ENCODE peak calls at places on chromosomes 7 and 10, in five cellular contexts. R, P, F, L and U are unnamed samples.

GRCh38 chr7:117766915-117767314 is 106.3 kb downstream of the CTTNBP2 start:
- DNase-seq in R (no peak), P (no peak), F (no peak), L (no peak), U (no peak)

GRCh38 chr7:69412331-69413146 is 185.7 kb upstream of the AUTS2 start:
- DNase-seq in R (peak), P (no peak), F (no peak), L (peak), U (no peak)

GRCh38 chr10:27383595-27384542 is 120.2 kb upstream of the RAB18 start:
- DNase-seq in R (no peak), P (no peak), F (no peak), L (no peak), U (no peak)

GRCh38 chr7:85600425-85600824 is 413.6 kb upstream of the SEMA3D start:
- DNase-seq in R (no peak), P (no peak), F (no peak), L (no peak), U (no peak)

GRCh38 chr7:3683886-3684539 is 383.0 kb downstream of the SDK1 start:
- DNase-seq in R (no peak), P (no peak), F (no peak), L (no peak), U (no peak)

GRCh38 chr7:130369110-130369711 is 11.1 kb upstream of the CPA1 start:
- DNase-seq in R (peak), P (no peak), F (no peak), L (no peak), U (no peak)

GRCh38 chr10:87845624-87846377 is 17.5 kb downstream of the KLLN start:
- DNase-seq in R (no peak), P (no peak), F (no peak), L (no peak), U (no peak)

GRCh38 chr10:6033954-6034353 is 28.2 kb downstream of the IL2RA start:
- DNase-seq in R (no peak), P (no peak), F (no peak), L (no peak), U (no peak)

GRCh38 chr7:1674161-1675035 is 4.3 kb downstream of the ELFN1 start:
- DNase-seq in R (no peak), P (no peak), F (peak), L (no peak), U (no peak)

GRCh38 chr7:123862775-123863174 is 17.8 kb downstream of the HYAL4 start:
- DNase-seq in R (no peak), P (no peak), F (no peak), L (no peak), U (no peak)

GRCh38 chr10:17616403-17617030 is 657 bp downstream of the HACD1 start:
- DNase-seq in R (peak), P (no peak), F (peak), L (peak), U (no peak)

GRCh38 chr10:89391882-89392756 is at the start of gene IFIT1:
- DNase-seq in R (peak), P (no peak), F (no peak), L (peak), U (peak)